ENCODE peak calls at places on chromosomes 11 and 22, in seven cellular contexts. Y is neural crest cell; C is AG04450; H is Peyer's patch; A is CD4-positive, alpha-beta T cell; R is fibroblast of lung; V is CD8-positive, alpha-beta T cell. L is an unnamed sample.

GRCh38 chr11:62508336-62509058 is 38.1 kb downstream of the AHNAK start:
- DNase-seq in R (peak), A (no peak), Y (peak), H (peak), C (no peak), V (no peak), L (no peak)

GRCh38 chr11:15901046-15901445 is 455.3 kb downstream of the SOX6 start:
- DNase-seq in Y (no peak), C (no peak), V (no peak), H (no peak), R (no peak), A (no peak), L (no peak)

GRCh38 chr22:25067851-25068421 is 115.4 kb downstream of the KIAA1671 start:
- DNase-seq in Y (no peak), V (peak), A (peak), C (no peak), H (no peak), R (no peak), L (no peak)

GRCh38 chr11:61158691-61159381 is 2.4 kb downstream of the VPS37C start:
- DNase-seq in H (no peak), C (peak), A (no peak), V (no peak), R (peak), Y (no peak), L (no peak)

GRCh38 chr11:132253469-132254264 is 883.3 kb downstream of the NTM start:
- DNase-seq in A (no peak), V (no peak), Y (no peak), R (no peak), C (no peak), H (no peak), L (no peak)

GRCh38 chr22:48101704-48102103 is 1339.3 kb downstream of the TBC1D22A start:
- DNase-seq in V (no peak), Y (no peak), C (no peak), A (no peak), H (no peak), R (no peak), L (no peak)

GRCh38 chr11:2549080-2549479 is 104.3 kb downstream of the KCNQ1 start:
- DNase-seq in V (no peak), H (peak), Y (no peak), R (no peak), A (no peak), C (no peak), L (no peak)

GRCh38 chr11:56296877-56297276 is 4.8 kb upstream of the OR8H1 start:
- DNase-seq in R (no peak), A (no peak), Y (no peak), C (no peak), V (no peak), H (no peak), L (no peak)

GRCh38 chr11:128021304-128022006 is 565.9 kb downstream of the ETS1 start:
- DNase-seq in V (no peak), C (no peak), H (no peak), Y (no peak), R (peak), A (no peak), L (no peak)

GRCh38 chr11:118046964-118047700 is 29.7 kb upstream of the TMPRSS4 start:
- DNase-seq in Y (no peak), V (no peak), C (no peak), H (no peak), R (no peak), A (no peak), L (no peak)

GRCh38 chr22:17471901-17472566 is 91.3 kb upstream of the SLC25A18 start:
- DNase-seq in C (no peak), H (no peak), R (peak), Y (no peak), A (no peak), V (no peak), L (no peak)

GRCh38 chr22:44363980-44364749 is 51.4 kb upstream of the SHISAL1 start:
- DNase-seq in H (peak), R (no peak), A (no peak), V (no peak), Y (no peak), C (no peak), L (no peak)

GRCh38 chr22:26503758-26504157 is 8.5 kb downstream of the TFIP11 start:
- DNase-seq in C (no peak), V (no peak), Y (no peak), R (no peak), A (no peak), H (no peak), L (no peak)

GRCh38 chr22:22721681-22722309 is 77.4 kb downstream of the GGTLC2 start:
- DNase-seq in R (peak), H (no peak), A (no peak), Y (no peak), V (peak), C (no peak), L (peak)

GRCh38 chr11:81874627-81875026 is 859.0 kb downstream of the FAM181B start:
- DNase-seq in H (no peak), V (no peak), R (no peak), A (no peak), C (no peak), Y (no peak), L (peak)

GRCh38 chr22:42322562-42322926 is 52.1 kb upstream of the TCF20 start:
- DNase-seq in Y (no peak), R (no peak), H (no peak), V (no peak), A (no peak), C (no peak), L (no peak)
- TF ChIP-seq CTCF in Y (no peak), R (no peak), H (no peak), V (no peak), A (no peak), C (no peak), L (no peak)

GRCh38 chr11:86372586-86372985 is 2.1 kb upstream of the CCDC81 start:
- DNase-seq in C (no peak), A (no peak), R (no peak), H (no peak), Y (no peak), V (no peak), L (no peak)

GRCh38 chr11:86370171-86370570 is 4.5 kb upstream of the CCDC81 start:
- DNase-seq in R (no peak), C (no peak), A (no peak), V (no peak), H (no peak), Y (no peak), L (no peak)

GRCh38 chr11:86369668-86370067 is 5.0 kb upstream of the CCDC81 start:
- DNase-seq in C (no peak), Y (no peak), A (no peak), V (no peak), H (no peak), R (no peak), L (no peak)

GRCh38 chr11:86374121-86374520 is 566 bp upstream of the CCDC81 start:
- DNase-seq in A (no peak), V (no peak), R (no peak), C (no peak), H (no peak), Y (no peak), L (no peak)

GRCh38 chr11:86370922-86371614 is 3.6 kb upstream of the CCDC81 start:
- DNase-seq in C (no peak), R (peak), Y (no peak), A (no peak), H (no peak), V (no peak), L (no peak)
- TF ChIP-seq CTCF in C (no peak), R (no peak), Y (no peak), A (no peak), H (no peak), V (no peak), L (no peak)

GRCh38 chr11:73759520-73760065 is 1.3 kb downstream of the RAB6A start:
- DNase-seq in H (no peak), R (peak), A (no peak), C (no peak), Y (no peak), V (no peak), L (no peak)
- TF ChIP-seq CTCF in H (peak), R (no peak), A (no peak), C (peak), Y (peak), V (no peak), L (no peak)

GRCh38 chr11:72553748-72554147 is 119.4 kb upstream of the CLPB start:
- DNase-seq in Y (no peak), R (no peak), A (no peak), C (no peak), H (no peak), V (no peak), L (no peak)
- TF ChIP-seq CTCF in Y (no peak), R (no peak), A (no peak), C (no peak), H (no peak), V (no peak), L (peak)

DNA sequence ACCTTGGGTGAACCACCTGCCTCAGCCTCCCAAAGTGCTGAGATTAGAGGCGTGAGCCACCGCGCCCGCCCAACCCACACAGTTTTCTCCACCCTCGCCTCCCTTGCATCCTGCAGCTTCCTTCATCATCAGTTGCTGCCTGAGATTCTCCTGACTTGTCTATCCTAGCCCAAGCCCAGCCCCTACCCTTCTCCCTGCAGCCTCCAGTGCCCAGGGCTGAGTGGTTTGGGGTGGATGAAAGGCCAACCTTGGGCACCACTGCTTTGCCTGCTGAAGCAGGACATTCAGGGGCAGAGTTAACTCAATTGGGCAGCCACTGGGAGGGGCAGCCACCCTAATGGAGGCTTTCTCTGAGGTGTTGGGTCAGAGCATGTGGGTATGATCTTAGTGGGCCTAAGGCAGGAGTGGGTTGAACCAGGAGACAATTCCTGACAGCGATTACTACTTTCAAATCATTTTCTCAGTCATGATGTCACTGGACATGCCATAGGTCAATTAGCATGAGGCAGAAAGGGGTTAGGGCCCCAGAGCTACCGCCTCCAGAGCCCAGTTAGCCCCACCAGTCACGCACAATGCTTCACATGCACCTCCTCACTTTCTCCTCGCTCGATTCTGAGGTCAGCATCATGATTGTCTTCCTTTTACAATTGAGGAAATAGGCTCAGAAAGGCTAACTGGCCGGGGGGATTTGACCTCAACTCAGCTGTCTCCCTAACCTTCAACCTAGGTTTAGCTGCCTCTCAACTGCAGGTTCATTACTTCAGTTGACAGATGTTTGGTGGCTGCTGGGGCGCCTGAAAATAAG is 1.0 kb upstream of the FKBP2 start:
- DNase-seq in H (no peak), R (no peak), C (no peak), Y (no peak), A (no peak), V (no peak), L (peak)
- TF ChIP-seq CTCF in H (no peak), R (no peak), C (no peak), Y (no peak), A (no peak), V (no peak), L (no peak)

DNA sequence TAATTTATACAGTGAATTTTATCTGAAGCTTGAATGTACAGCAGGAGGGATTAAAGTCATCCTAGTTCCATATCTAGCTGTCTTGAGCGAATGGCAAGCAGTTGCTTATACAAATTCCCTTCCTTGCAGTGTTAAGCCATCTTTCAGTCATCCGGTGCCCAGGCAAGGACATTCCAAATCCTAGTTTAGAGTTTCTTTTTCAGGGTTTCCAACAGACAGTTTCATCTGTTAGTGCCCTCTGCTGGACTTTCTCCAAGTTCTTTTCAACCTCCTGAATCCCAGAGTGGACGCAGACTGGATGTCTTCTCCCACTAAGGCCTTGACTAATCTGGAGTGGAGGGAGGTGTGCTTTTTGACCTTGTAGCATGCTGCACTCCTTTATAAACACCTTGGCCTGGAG is 45.4 kb downstream of the GRAMD1B start:
- DNase-seq in H (no peak), C (no peak), V (no peak), A (no peak), Y (peak), R (peak), L (no peak)
- TF ChIP-seq CTCF in H (no peak), C (peak), V (no peak), A (no peak), Y (peak), R (peak), L (peak)